ENCODE peak calls at places on chromosomes 12 and 14, in eight cellular contexts. One of them, this sample, is unnamed.

GRCh38 chr14:78405071-78405856 is 235.1 kb downstream of the NRXN3 start:
- DNase-seq in ovary: no peak
- DNase-seq in A549: no peak
- DNase-seq in tibial nerve: no peak
- DNase-seq in stomach: no peak
- DNase-seq in HepG2: no peak
- DNase-seq in transverse colon: no peak
- DNase-seq in sigmoid colon: no peak
- DNase-seq in this sample: no peak

GRCh38 chr12:110316861-110317260 is 35.8 kb downstream of the ATP2A2 start:
- DNase-seq in tibial nerve: no peak
- DNase-seq in HepG2: no peak
- DNase-seq in A549: no peak
- DNase-seq in sigmoid colon: no peak
- DNase-seq in ovary: no peak
- DNase-seq in transverse colon: no peak
- DNase-seq in stomach: no peak
- DNase-seq in this sample: no peak

GRCh38 chr12:117161460-117162166 is 28.7 kb downstream of the FBXO21 start:
- DNase-seq in stomach: no peak
- DNase-seq in HepG2: no peak
- DNase-seq in A549: no peak
- DNase-seq in ovary: peak; percentile 66
- DNase-seq in sigmoid colon: no peak
- DNase-seq in transverse colon: no peak
- DNase-seq in tibial nerve: no peak
- DNase-seq in this sample: no peak

GRCh38 chr14:88856786-88857366 is 32.4 kb downstream of the TTC8 start:
- DNase-seq in stomach: no peak
- DNase-seq in tibial nerve: no peak
- DNase-seq in A549: no peak
- DNase-seq in sigmoid colon: no peak
- DNase-seq in HepG2: no peak
- DNase-seq in ovary: no peak
- DNase-seq in transverse colon: no peak
- DNase-seq in this sample: no peak

GRCh38 chr14:95273041-95273978 is 46.4 kb downstream of the CLMN start:
- DNase-seq in HepG2: peak; percentile 82
- DNase-seq in A549: no peak
- DNase-seq in sigmoid colon: no peak
- DNase-seq in ovary: no peak
- DNase-seq in tibial nerve: no peak
- DNase-seq in transverse colon: peak; percentile 79
- DNase-seq in stomach: peak; percentile 50
- DNase-seq in this sample: no peak

GRCh38 chr14:85934886-85935254 is 404.9 kb downstream of the FLRT2 start:
- DNase-seq in sigmoid colon: no peak
- DNase-seq in transverse colon: no peak
- DNase-seq in ovary: no peak
- DNase-seq in HepG2: no peak
- DNase-seq in tibial nerve: no peak
- DNase-seq in stomach: no peak
- DNase-seq in A549: peak; percentile 0
- DNase-seq in this sample: no peak

GRCh38 chr14:75470238-75470797 is 42.5 kb downstream of the JDP2 start:
- DNase-seq in sigmoid colon: peak; percentile 64
- DNase-seq in stomach: peak; percentile 17
- DNase-seq in tibial nerve: no peak
- DNase-seq in ovary: no peak
- DNase-seq in A549: no peak
- DNase-seq in transverse colon: peak; percentile 52
- DNase-seq in HepG2: no peak
- DNase-seq in this sample: no peak

GRCh38 chr14:58643366-58643765 is 5.6 kb downstream of the DACT1 start:
- DNase-seq in A549: no peak
- DNase-seq in ovary: no peak
- DNase-seq in transverse colon: no peak
- DNase-seq in stomach: no peak
- DNase-seq in tibial nerve: no peak
- DNase-seq in sigmoid colon: no peak
- DNase-seq in HepG2: no peak
- DNase-seq in this sample: no peak

GRCh38 chr12:6092784-6093722 is 31.4 kb downstream of the VWF start:
- DNase-seq in transverse colon: peak; percentile 45
- DNase-seq in sigmoid colon: peak; percentile 80
- DNase-seq in tibial nerve: no peak
- DNase-seq in stomach: peak; percentile 66
- DNase-seq in ovary: no peak
- DNase-seq in HepG2: no peak
- DNase-seq in A549: peak; percentile 85
- DNase-seq in this sample: no peak

GRCh38 chr12:1050059-1050707 is 59.2 kb downstream of the ERC1 start:
- DNase-seq in stomach: no peak
- DNase-seq in ovary: no peak
- DNase-seq in A549: no peak
- DNase-seq in tibial nerve: no peak
- DNase-seq in HepG2: no peak
- DNase-seq in transverse colon: no peak
- DNase-seq in sigmoid colon: no peak
- DNase-seq in this sample: no peak

GRCh38 chr14:68548194-68549056 is 244.4 kb downstream of the ZFP36L1 start:
- DNase-seq in stomach: peak; percentile 48
- DNase-seq in tibial nerve: peak; percentile 83
- DNase-seq in sigmoid colon: peak; percentile 98
- DNase-seq in HepG2: no peak
- DNase-seq in A549: peak; percentile 89
- DNase-seq in transverse colon: peak; percentile 78
- DNase-seq in ovary: peak; percentile 95
- DNase-seq in this sample: no peak

GRCh38 chr12:126907900-126908764 is 1358.8 kb upstream of the TMEM132C start:
- DNase-seq in HepG2: no peak
- DNase-seq in tibial nerve: no peak
- DNase-seq in ovary: no peak
- DNase-seq in A549: no peak
- DNase-seq in transverse colon: no peak
- DNase-seq in stomach: no peak
- DNase-seq in sigmoid colon: no peak
- DNase-seq in this sample: no peak
- TF ChIP-seq POLR2A in HepG2: no peak
- TF ChIP-seq POLR2A in tibial nerve: no peak
- TF ChIP-seq POLR2A in ovary: no peak
- TF ChIP-seq POLR2A in A549: no peak
- TF ChIP-seq POLR2A in transverse colon: no peak
- TF ChIP-seq POLR2A in stomach: no peak
- TF ChIP-seq POLR2A in sigmoid colon: no peak
- TF ChIP-seq POLR2A in this sample: no peak

GRCh38 chr14:30209136-30209535 is 281.5 kb upstream of the PRKD1 start:
- DNase-seq in ovary: no peak
- DNase-seq in sigmoid colon: no peak
- DNase-seq in transverse colon: no peak
- DNase-seq in stomach: no peak
- DNase-seq in tibial nerve: no peak
- DNase-seq in A549: no peak
- DNase-seq in HepG2: no peak
- DNase-seq in this sample: no peak

GRCh38 chr14:30214014-30214413 is 286.4 kb upstream of the PRKD1 start:
- DNase-seq in HepG2: no peak
- DNase-seq in sigmoid colon: no peak
- DNase-seq in A549: no peak
- DNase-seq in ovary: no peak
- DNase-seq in transverse colon: no peak
- DNase-seq in tibial nerve: no peak
- DNase-seq in stomach: no peak
- DNase-seq in this sample: no peak

GRCh38 chr14:30214456-30215090 is 286.9 kb upstream of the PRKD1 start:
- DNase-seq in A549: peak; percentile 62
- DNase-seq in transverse colon: no peak
- DNase-seq in ovary: no peak
- DNase-seq in HepG2: peak; percentile 75
- DNase-seq in stomach: no peak
- DNase-seq in tibial nerve: peak; percentile 54
- DNase-seq in sigmoid colon: no peak
- DNase-seq in this sample: no peak

GRCh38 chr14:30211326-30211725 is 283.7 kb upstream of the PRKD1 start:
- DNase-seq in tibial nerve: no peak
- DNase-seq in A549: no peak
- DNase-seq in HepG2: no peak
- DNase-seq in sigmoid colon: no peak
- DNase-seq in transverse colon: no peak
- DNase-seq in stomach: no peak
- DNase-seq in ovary: no peak
- DNase-seq in this sample: no peak

DNA sequence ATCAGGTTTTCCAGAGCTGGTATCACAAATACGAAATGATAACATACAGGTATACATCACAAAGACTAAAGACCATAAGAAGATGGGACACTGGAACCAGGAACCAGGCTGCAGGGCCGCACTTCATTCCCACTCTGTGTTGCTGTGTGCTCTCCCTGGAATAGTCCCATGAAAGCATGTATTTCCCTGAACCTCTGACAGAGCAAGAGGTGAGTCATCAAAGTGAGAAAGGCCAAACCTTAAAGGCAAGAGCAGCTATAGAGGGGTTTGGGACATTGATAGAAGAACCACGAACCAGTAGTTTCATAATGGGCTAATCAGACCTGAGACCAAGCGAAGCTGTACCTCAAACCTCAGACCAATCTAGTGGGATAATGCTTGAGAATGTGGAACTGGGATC is 283.0 kb upstream of the PRKD1 start:
- DNase-seq in sigmoid colon: no peak
- DNase-seq in tibial nerve: no peak
- DNase-seq in stomach: no peak
- DNase-seq in ovary: no peak
- DNase-seq in A549: no peak
- DNase-seq in transverse colon: no peak
- DNase-seq in HepG2: no peak
- DNase-seq in this sample: no peak
- TF ChIP-seq EP300 in sigmoid colon: no peak
- TF ChIP-seq EP300 in tibial nerve: no peak
- TF ChIP-seq EP300 in stomach: no peak
- TF ChIP-seq EP300 in ovary: no peak
- TF ChIP-seq EP300 in A549: no peak
- TF ChIP-seq EP300 in transverse colon: no peak
- TF ChIP-seq EP300 in HepG2: no peak
- TF ChIP-seq EP300 in this sample: no peak

DNA sequence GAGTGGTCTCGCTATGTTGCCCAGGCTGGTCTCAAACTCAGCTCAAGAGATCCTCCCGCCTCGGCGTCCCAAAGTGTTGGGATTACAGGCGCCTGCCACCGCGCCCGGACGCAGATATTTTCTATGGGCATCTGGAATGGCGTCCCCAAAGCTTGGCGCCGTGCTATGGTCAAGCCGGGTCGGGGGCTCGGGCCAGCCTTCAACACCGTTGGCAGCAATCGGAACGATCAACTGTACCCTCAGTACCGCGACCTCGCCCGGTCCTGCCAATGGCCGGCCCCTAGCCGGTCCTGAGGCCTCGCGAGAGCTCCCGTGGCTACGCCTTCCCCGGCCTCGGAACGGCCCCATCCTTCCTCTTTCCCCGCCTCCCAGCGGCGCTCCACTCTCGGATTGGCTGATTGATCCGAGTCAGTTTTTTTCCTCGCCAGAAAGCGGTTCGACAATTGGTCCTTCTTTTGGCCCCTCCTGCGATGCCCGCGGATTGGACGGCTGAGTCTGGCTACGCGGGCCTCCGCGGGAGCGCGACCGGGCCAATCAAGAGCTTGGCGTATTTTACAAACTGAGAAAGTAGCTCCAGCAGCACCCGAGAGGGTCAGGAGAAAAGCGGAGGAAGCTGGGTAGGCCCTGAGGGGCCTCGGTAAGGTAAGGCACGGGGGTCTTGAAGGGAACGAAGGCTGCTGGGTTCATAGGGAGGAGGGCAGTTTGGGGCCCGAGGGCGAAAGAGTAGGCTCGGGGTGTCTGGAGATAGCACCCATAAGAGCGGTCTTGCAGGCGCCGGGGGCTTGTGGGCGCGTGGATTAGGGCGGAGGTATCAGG is at the start of gene TROAP:
- DNase-seq in HepG2: peak; percentile 97
- DNase-seq in tibial nerve: peak; percentile 94
- DNase-seq in ovary: peak; percentile 96
- DNase-seq in A549: peak; percentile 98
- DNase-seq in stomach: peak; percentile 97
- DNase-seq in sigmoid colon: peak; percentile 99
- DNase-seq in transverse colon: peak; percentile 98
- DNase-seq in this sample: peak; percentile 97
- TF ChIP-seq POLR2A in HepG2: peak; percentile 68
- TF ChIP-seq POLR2A in tibial nerve: peak; percentile 40
- TF ChIP-seq POLR2A in ovary: no peak
- TF ChIP-seq POLR2A in A549: peak; percentile 94
- TF ChIP-seq POLR2A in stomach: no peak
- TF ChIP-seq POLR2A in sigmoid colon: peak; percentile 70
- TF ChIP-seq POLR2A in transverse colon: peak; percentile 46
- TF ChIP-seq POLR2A in this sample: no peak

GRCh38 chr14:98633380-98633779 is 638.6 kb downstream of the BCL11B start:
- DNase-seq in A549: no peak
- DNase-seq in tibial nerve: no peak
- DNase-seq in stomach: no peak
- DNase-seq in sigmoid colon: no peak
- DNase-seq in transverse colon: peak; percentile 8
- DNase-seq in ovary: no peak
- DNase-seq in HepG2: peak; percentile 7
- DNase-seq in this sample: no peak
- TF ChIP-seq EP300 in A549: no peak
- TF ChIP-seq EP300 in tibial nerve: no peak
- TF ChIP-seq EP300 in stomach: no peak
- TF ChIP-seq EP300 in sigmoid colon: no peak
- TF ChIP-seq EP300 in transverse colon: no peak
- TF ChIP-seq EP300 in ovary: no peak
- TF ChIP-seq EP300 in HepG2: no peak
- TF ChIP-seq EP300 in this sample: no peak

DNA sequence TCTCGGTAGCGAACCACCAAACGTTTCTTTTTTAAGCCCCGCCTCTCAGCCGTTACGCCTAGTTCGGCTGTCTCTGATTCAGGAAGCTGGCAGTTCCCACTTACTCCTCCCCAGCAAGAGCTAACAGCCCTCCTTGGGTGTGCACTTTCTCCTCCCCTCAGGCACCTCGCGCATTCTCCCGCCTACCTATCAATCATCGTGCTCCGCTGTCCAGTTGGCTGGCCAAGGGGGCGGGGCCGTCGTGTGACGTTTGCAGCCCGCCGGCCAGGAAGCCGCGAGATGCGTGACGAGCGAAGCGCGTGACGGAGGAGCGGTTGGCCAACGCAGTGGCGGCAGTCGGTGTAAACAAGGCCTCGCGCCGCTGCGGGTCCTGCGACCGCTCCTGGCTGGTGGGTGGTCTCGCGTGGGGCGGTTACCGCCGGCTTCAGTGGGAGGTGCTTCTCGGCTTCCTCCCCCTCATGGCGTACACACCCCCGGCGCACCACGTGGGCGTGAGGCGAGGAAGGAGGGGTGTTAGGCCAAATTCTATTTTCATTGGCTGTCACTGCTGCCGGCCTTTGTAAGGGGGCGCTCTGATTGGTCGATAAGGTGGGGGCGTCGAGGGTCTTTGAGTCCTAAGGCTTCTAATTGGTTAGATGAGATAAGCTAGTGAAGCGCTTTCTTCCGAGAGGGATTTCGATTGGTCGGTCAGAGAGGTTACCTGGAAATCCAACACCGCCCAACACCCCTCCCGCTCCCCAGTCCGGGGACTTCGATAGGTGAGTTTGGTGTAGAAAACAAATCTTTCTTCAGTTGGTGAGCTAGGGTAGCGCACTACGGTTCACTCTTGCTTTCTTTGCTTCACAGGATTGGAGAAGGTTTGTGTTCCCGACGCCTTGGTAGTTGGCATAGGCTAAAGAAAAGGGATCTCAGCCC is at the start of the genes DCAF11 and NRL:
- DNase-seq in HepG2: peak; percentile 100
- DNase-seq in transverse colon: peak; percentile 99
- DNase-seq in tibial nerve: peak; percentile 97
- DNase-seq in A549: peak; percentile 100
- DNase-seq in sigmoid colon: peak; percentile 100
- DNase-seq in stomach: peak; percentile 97
- DNase-seq in ovary: peak; percentile 99
- DNase-seq in this sample: peak; percentile 99
- TF ChIP-seq POLR2A in HepG2: peak; percentile 97
- TF ChIP-seq POLR2A in transverse colon: peak; percentile 63
- TF ChIP-seq POLR2A in tibial nerve: peak; percentile 53
- TF ChIP-seq POLR2A in A549: peak; percentile 3
- TF ChIP-seq POLR2A in sigmoid colon: no peak
- TF ChIP-seq POLR2A in stomach: no peak
- TF ChIP-seq POLR2A in ovary: peak; percentile 74
- TF ChIP-seq POLR2A in this sample: peak; percentile 61